ENCODE peak calls at places on chromosomes 12 and 14, in eight cellular contexts. H is A549, I is uterus, E is ovary, B is HCT116, D is heart left ventricle, J is sigmoid colon, S is body of pancreas. Q is an unnamed sample.

GRCh38 chr12:127677537-127678131 is 589.3 kb upstream of the TMEM132C start:
- DNase-seq in H (peak), I (peak), E (peak), B (no peak), D (peak), J (peak), S (peak), Q (peak)

GRCh38 chr12:66083766-66084165 is 46.8 kb downstream of the LLPH start:
- DNase-seq in H (no peak), I (no peak), E (no peak), B (no peak), D (no peak), J (no peak), S (no peak), Q (no peak)

GRCh38 chr14:61570961-61571299 is 124.4 kb upstream of the HIF1A start:
- DNase-seq in H (no peak), I (no peak), E (no peak), B (no peak), D (no peak), J (no peak), S (no peak), Q (no peak)

GRCh38 chr14:60815371-60815770 is 80.8 kb downstream of the MNAT1 start:
- DNase-seq in H (no peak), I (no peak), E (no peak), B (no peak), D (no peak), J (no peak), S (no peak), Q (no peak)

GRCh38 chr12:106033161-106033675 is 105.5 kb downstream of the NUAK1 start:
- DNase-seq in H (no peak), I (no peak), E (no peak), B (no peak), D (no peak), J (no peak), S (no peak), Q (no peak)

GRCh38 chr12:19575307-19576243 is 136.3 kb downstream of the AEBP2 start:
- DNase-seq in H (peak), I (peak), E (peak), B (peak), D (peak), J (peak), S (peak), Q (no peak)

GRCh38 chr12:122366685-122367475 is 55.6 kb downstream of the CLIP1 start:
- DNase-seq in H (peak), I (peak), E (no peak), B (peak), D (peak), J (peak), S (peak), Q (no peak)

GRCh38 chr12:62683724-62684501 is 217.3 kb downstream of the MON2 start:
- DNase-seq in H (no peak), I (peak), E (peak), B (no peak), D (peak), J (peak), S (peak), Q (peak)

GRCh38 chr12:122825773-122826724 is 9.2 kb upstream of the HIP1R start:
- DNase-seq in H (peak), I (no peak), E (no peak), B (no peak), D (no peak), J (peak), S (peak), Q (no peak)

GRCh38 chr12:49367381-49368239 is at the start of gene SPATS2:
- DNase-seq in H (peak), I (peak), E (peak), B (no peak), D (no peak), J (peak), S (peak), Q (peak)

GRCh38 chr12:124231980-124232653 is 62.8 kb upstream of the RFLNA start:
- DNase-seq in H (no peak), I (no peak), E (no peak), B (no peak), D (no peak), J (no peak), S (no peak), Q (no peak)

GRCh38 chr12:75900781-75901254 is 130.8 kb downstream of the PHLDA1 start:
- DNase-seq in H (no peak), I (no peak), E (no peak), B (no peak), D (no peak), J (no peak), S (no peak), Q (no peak)

GRCh38 chr14:105889666-105890473 is 363.5 kb downstream of the TMEM121 start:
- DNase-seq in H (no peak), I (peak), E (peak), B (no peak), D (no peak), J (peak), S (no peak), Q (no peak)

GRCh38 chr12:105292705-105293104 is 37.8 kb upstream of the C12orf75 start:
- DNase-seq in H (peak), I (no peak), E (no peak), B (no peak), D (no peak), J (no peak), S (no peak), Q (no peak)

GRCh38 chr12:110176745-110177144 is 52.6 kb downstream of the IFT81 start:
- DNase-seq in H (no peak), I (no peak), E (no peak), B (no peak), D (no peak), J (no peak), S (no peak), Q (no peak)

GRCh38 chr14:99724196-99724891 is 40.2 kb downstream of the CYP46A1 start:
- DNase-seq in H (no peak), I (peak), E (no peak), B (no peak), D (no peak), J (no peak), S (no peak), Q (peak)

GRCh38 chr12:124727244-124727673 is 136.4 kb downstream of the SCARB1 start:
- DNase-seq in H (no peak), I (peak), E (no peak), B (peak), D (peak), J (peak), S (peak), Q (peak)

GRCh38 chr12:77064891-77065360 is 443 bp downstream of the E2F7 start:
- DNase-seq in H (no peak), I (no peak), E (no peak), B (no peak), D (no peak), J (peak), S (no peak), Q (peak)

GRCh38 chr12:96015672-96016071 is 19.5 kb upstream of the HAL start:
- DNase-seq in H (peak), I (no peak), E (no peak), B (no peak), D (peak), J (no peak), S (peak), Q (no peak)

GRCh38 chr12:28611115-28611435 is 420.8 kb downstream of the CCDC91 start:
- DNase-seq in H (peak), I (peak), E (no peak), B (peak), D (no peak), J (no peak), S (no peak), Q (no peak)

GRCh38 chr12:67077617-67078016 is 191.5 kb upstream of the CAND1 start:
- DNase-seq in H (no peak), I (no peak), E (no peak), B (no peak), D (no peak), J (no peak), S (no peak), Q (no peak)

GRCh38 chr14:96197969-96198368 is 6.7 kb upstream of the BDKRB2 start:
- DNase-seq in H (no peak), I (no peak), E (no peak), B (no peak), D (no peak), J (no peak), S (no peak), Q (no peak)

GRCh38 chr12:64531665-64532334 is 78.5 kb upstream of the RASSF3 start:
- DNase-seq in H (no peak), I (no peak), E (no peak), B (no peak), D (no peak), J (no peak), S (no peak), Q (no peak)

GRCh38 chr12:53482626-53483165 is 16.6 kb downstream of the MAP3K12 start:
- DNase-seq in H (no peak), I (peak), E (peak), B (no peak), D (no peak), J (peak), S (no peak), Q (no peak)

GRCh38 chr14:21057803-21058675 is at the start of gene RNASE8:
- DNase-seq in H (no peak), I (no peak), E (no peak), B (no peak), D (no peak), J (no peak), S (no peak), Q (no peak)

GRCh38 chr14:102496955-102497744 is 12.4 kb downstream of the ANKRD9 start:
- DNase-seq in H (no peak), I (no peak), E (no peak), B (no peak), D (no peak), J (no peak), S (no peak), Q (no peak)

GRCh38 chr12:6540181-6540877 is 6.0 kb downstream of the GAPDH start:
- DNase-seq in H (peak), I (peak), E (peak), B (peak), D (peak), J (peak), S (peak), Q (peak)

GRCh38 chr14:97580923-97581495 is 783.8 kb downstream of the VRK1 start:
- DNase-seq in H (no peak), I (no peak), E (no peak), B (no peak), D (no peak), J (no peak), S (no peak), Q (no peak)

GRCh38 chr12:124509676-124510300 is 57.6 kb downstream of the NCOR2 start:
- DNase-seq in H (no peak), I (peak), E (no peak), B (no peak), D (peak), J (peak), S (peak), Q (peak)

GRCh38 chr12:70121562-70121961 is 121.7 kb upstream of the CNOT2 start:
- DNase-seq in H (no peak), I (no peak), E (no peak), B (no peak), D (no peak), J (no peak), S (no peak), Q (no peak)

GRCh38 chr12:46556820-46557524 is 184.4 kb upstream of the SLC38A2 start:
- DNase-seq in H (peak), I (no peak), E (no peak), B (peak), D (no peak), J (no peak), S (no peak), Q (no peak)

GRCh38 chr14:104462651-104463630 is 116.6 kb upstream of the C14orf180 start:
- DNase-seq in H (no peak), I (no peak), E (no peak), B (no peak), D (no peak), J (no peak), S (no peak), Q (no peak)

GRCh38 chr14:48726080-48726642 is 860.0 kb downstream of the RPS29 start:
- DNase-seq in H (no peak), I (no peak), E (no peak), B (no peak), D (no peak), J (no peak), S (no peak), Q (no peak)

GRCh38 chr14:105742531-105742848 is 216.1 kb downstream of the TMEM121 start:
- DNase-seq in H (no peak), I (no peak), E (no peak), B (no peak), D (no peak), J (no peak), S (no peak), Q (no peak)

GRCh38 chr14:69539631-69540410 is 34.9 kb downstream of the CCDC177 start:
- DNase-seq in H (peak), I (no peak), E (no peak), B (no peak), D (no peak), J (no peak), S (peak), Q (peak)

GRCh38 chr12:32650508-32650907 is 28.6 kb upstream of the DNM1L start:
- DNase-seq in H (no peak), I (no peak), E (no peak), B (no peak), D (no peak), J (no peak), S (no peak), Q (no peak)
- TF ChIP-seq POLR2A in H (no peak), I (no peak), E (no peak), B (no peak), D (no peak), J (no peak), S (no peak), Q (no peak)

DNA sequence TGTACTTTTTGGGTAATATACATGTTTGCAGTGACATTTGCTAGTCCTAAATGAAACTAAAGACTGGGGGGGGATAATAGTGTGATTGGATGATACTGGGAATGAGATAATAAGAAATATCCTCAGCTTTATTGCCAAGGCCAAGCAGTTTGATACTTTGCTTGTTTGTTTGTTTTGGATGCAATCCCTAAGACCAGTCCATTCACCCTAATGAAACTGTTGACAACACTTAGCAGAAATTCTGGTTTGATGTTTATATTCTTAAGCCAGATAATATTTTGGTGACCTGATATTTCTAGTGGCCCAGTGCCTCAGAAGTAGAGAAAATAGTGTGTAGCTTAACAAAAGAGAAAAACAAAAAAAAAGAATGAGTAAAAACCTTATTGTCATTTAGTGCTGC is 1.8 kb downstream of the PHC1 start:
- DNase-seq in H (no peak), I (no peak), E (no peak), B (no peak), D (no peak), J (no peak), S (no peak), Q (no peak)
- H3K4me3 ChIP-seq in H (no peak), I (no peak), E (no peak), B (no peak), D (peak), J (no peak), S (no peak), Q (no peak)

GRCh38 chr12:85998074-85998473 is 124.0 kb downstream of the NTS start:
- DNase-seq in H (no peak), I (no peak), E (no peak), B (no peak), D (no peak), J (no peak), S (no peak), Q (no peak)
- TF ChIP-seq POLR2A in H (no peak), I (no peak), E (no peak), B (no peak), D (no peak), J (no peak), S (no peak), Q (no peak)

GRCh38 chr12:120444676-120445075 is 1.5 kb downstream of the TRIAP1 start:
- DNase-seq in H (no peak), I (no peak), E (no peak), B (no peak), D (no peak), J (no peak), S (no peak), Q (no peak)

GRCh38 chr12:120437735-120438494 is at the start of gene COX6A1:
- DNase-seq in H (peak), I (peak), E (peak), B (peak), D (peak), J (peak), S (peak), Q (peak)

GRCh38 chr12:120438495-120439198 is 734 bp downstream of the COX6A1 start:
- DNase-seq in H (no peak), I (no peak), E (no peak), B (no peak), D (no peak), J (no peak), S (no peak), Q (no peak)

GRCh38 chr12:120439646-120440247 is 1.8 kb downstream of the COX6A1 start:
- DNase-seq in H (peak), I (peak), E (peak), B (peak), D (no peak), J (no peak), S (peak), Q (peak)
- H3K4me3 ChIP-seq in H (no peak), I (no peak), E (no peak), B (peak), D (peak), J (no peak), S (no peak), Q (no peak)

DNA sequence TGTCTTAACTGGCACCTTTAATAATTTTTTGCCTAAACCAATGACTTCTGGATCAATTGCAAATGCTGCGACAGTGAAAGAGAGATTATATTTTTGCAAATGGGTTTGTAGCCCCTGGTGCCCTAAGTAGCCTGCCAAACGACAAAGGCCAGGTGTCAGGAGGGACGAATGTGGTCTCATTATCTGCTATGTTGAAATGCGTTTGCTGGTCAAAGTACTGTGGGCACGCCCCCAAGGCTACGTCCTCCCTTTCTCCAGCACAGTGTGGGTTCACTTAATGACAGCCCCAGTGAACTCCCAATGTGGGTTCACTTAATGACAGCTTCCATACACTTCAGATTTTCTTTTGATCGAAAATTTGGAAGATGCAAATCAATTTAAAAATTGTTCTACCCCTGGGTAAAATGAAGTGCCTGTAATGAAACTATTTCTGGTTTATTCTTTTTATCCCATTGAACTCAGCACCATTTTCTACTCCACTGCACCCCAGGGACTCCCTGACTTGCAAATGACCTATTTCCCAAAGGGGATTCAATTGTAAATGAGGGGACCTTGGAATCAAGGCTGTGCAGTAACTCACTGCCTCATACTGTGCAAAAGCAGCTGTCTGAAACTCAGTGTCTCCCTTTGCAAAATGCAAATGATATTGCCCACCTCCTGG is 1.4 kb downstream of the SERPINA11 start:
- DNase-seq in H (no peak), I (no peak), E (no peak), B (no peak), D (no peak), J (no peak), S (no peak), Q (no peak)
- TF ChIP-seq POLR2A in H (no peak), I (no peak), E (no peak), B (no peak), D (no peak), J (no peak), S (no peak), Q (no peak)